ENCODE peak calls at places on chromosome 15, in six cellular contexts. W, P, B, G, V and Y are unnamed samples.

GRCh38 chr15:69499521-69500201 is 47.0 kb downstream of the RPLP1 start:
- DNase-seq in V (no peak), P (no peak), W (no peak), B (no peak), G (no peak), Y (no peak)

GRCh38 chr15:75107905-75108838 is 84.8 kb downstream of the PPCDC start:
- DNase-seq in P (peak; percentile 64), W (peak; percentile 14), G (no peak), B (no peak), V (peak; percentile 74), Y (peak; percentile 70)

GRCh38 chr15:35822153-35822552 is 276.2 kb upstream of the DPH6 start:
- DNase-seq in V (no peak), W (no peak), P (no peak), G (no peak), B (no peak), Y (no peak)

GRCh38 chr15:63218114-63218808 is 28.9 kb downstream of the RAB8B start:
- DNase-seq in B (no peak), W (no peak), V (peak; percentile 21), P (no peak), G (no peak), Y (no peak)

GRCh38 chr15:81170504-81170903 is 26.2 kb upstream of the IL16 start:
- DNase-seq in B (no peak), V (no peak), P (no peak), G (no peak), W (no peak), Y (no peak)

GRCh38 chr15:89356634-89357298 is 22.1 kb upstream of the POLG start:
- DNase-seq in B (peak; percentile 15), P (no peak), G (no peak), V (peak; percentile 39), W (no peak), Y (no peak)

GRCh38 chr15:73190189-73190601 is 137.9 kb downstream of the NEO1 start:
- DNase-seq in P (no peak), V (no peak), B (no peak), G (no peak), W (no peak), Y (no peak)

GRCh38 chr15:64009241-64009640 is 37.0 kb downstream of the DAPK2 start:
- DNase-seq in G (no peak), P (no peak), W (no peak), V (peak; percentile 11), B (no peak), Y (peak; percentile 50)

GRCh38 chr15:47013446-47013845 is 703.9 kb upstream of the SEMA6D start:
- DNase-seq in G (no peak), B (no peak), W (no peak), V (no peak), P (no peak), Y (no peak)

GRCh38 chr15:27418729-27419128 is 447.7 kb downstream of the GABRG3 start:
- DNase-seq in V (no peak), W (no peak), G (no peak), P (no peak), B (peak; percentile 38), Y (no peak)

GRCh38 chr15:78064544-78064943 is 13.0 kb downstream of the TBC1D2B start:
- DNase-seq in G (no peak), P (no peak), V (no peak), W (no peak), B (no peak), Y (no peak)

GRCh38 chr15:73648027-73648295 is 14.8 kb upstream of the NPTN start:
- DNase-seq in P (no peak), W (no peak), V (no peak), B (no peak), G (no peak), Y (no peak)

GRCh38 chr15:25508369-25509002 is 69.7 kb upstream of the UBE3A start:
- DNase-seq in W (no peak), P (no peak), G (peak; percentile 8), V (no peak), B (no peak), Y (no peak)